ENCODE peak calls at places on chromosomes 3 and 15, in five cellular contexts. N is nephron progenitor cell; L is activated CD4-positive, CD25-positive, alpha-beta regulatory T cell treated with anti-CD3 and anti-CD28 coated beads, Interleukin-2, amount 50 U/mL, for 72 hours; S is HTR-8/SVneo; H is body of pancreas. F is an unnamed sample.

GRCh38 chr3:188006726-188007393 is 147.1 kb upstream of the LPP start:
- DNase-seq in S (no peak), N (peak), H (no peak), L (no peak), F (no peak)

GRCh38 chr15:62360286-62360685 is 195.2 kb upstream of the C2CD4B start:
- DNase-seq in L (no peak), N (no peak), S (no peak), H (no peak), F (no peak)

GRCh38 chr15:41981373-41982132 is 9.2 kb upstream of the EHD4 start:
- DNase-seq in H (no peak), S (no peak), N (no peak), L (no peak), F (no peak)

GRCh38 chr3:71189480-71189879 is 394.0 kb downstream of the FOXP1 start:
- DNase-seq in H (no peak), S (no peak), N (no peak), L (no peak), F (peak)

GRCh38 chr3:71580636-71581215 is 2.8 kb downstream of the FOXP1 start:
- DNase-seq in N (no peak), L (no peak), H (no peak), S (no peak), F (peak)

GRCh38 chr3:60399861-60400845 is 851.1 kb downstream of the FHIT start:
- DNase-seq in H (no peak), N (no peak), S (no peak), L (no peak), F (peak)

GRCh38 chr3:102530443-102531195 is 95.8 kb downstream of the ZPLD1 start:
- DNase-seq in L (no peak), N (no peak), H (no peak), S (peak), F (peak)

GRCh38 chr15:101609742-101610627 is 42.2 kb downstream of the TM2D3 start:
- DNase-seq in H (no peak), L (no peak), N (no peak), S (no peak), F (no peak)

GRCh38 chr15:37586976-37587375 is 347.5 kb upstream of the TMCO5A start:
- DNase-seq in S (no peak), N (no peak), L (no peak), H (no peak), F (peak)

GRCh38 chr15:80317389-80318169 is 65.6 kb upstream of the CTXND1 start:
- DNase-seq in H (no peak), S (no peak), L (no peak), N (no peak), F (peak)

GRCh38 chr3:55476515-55476914 is 10.6 kb downstream of the WNT5A start:
- DNase-seq in N (no peak), L (no peak), H (no peak), S (no peak), F (peak)

GRCh38 chr3:126284258-126284904 is 72.8 kb downstream of the KLF15 start:
- DNase-seq in L (no peak), S (no peak), H (no peak), N (no peak), F (peak)

GRCh38 chr15:74955017-74955416 is 1.6 kb downstream of the RPP25 start:
- DNase-seq in N (no peak), H (no peak), S (no peak), L (no peak), F (no peak)

GRCh38 chr3:158532099-158532734 is 38.8 kb upstream of the MLF1 start:
- DNase-seq in H (no peak), N (peak), L (no peak), S (peak), F (peak)

GRCh38 chr15:78177447-78177873 is 28.3 kb downstream of the IDH3A start:
- DNase-seq in N (peak), H (peak), S (peak), L (no peak), F (no peak)

GRCh38 chr3:111616417-111617105 is 21.4 kb upstream of the ZBED2 start:
- DNase-seq in H (no peak), L (peak), S (no peak), N (no peak), F (no peak)

GRCh38 chr3:12420393-12420792 is 63.9 kb upstream of the TSEN2 start:
- DNase-seq in H (no peak), S (no peak), N (no peak), L (no peak), F (no peak)

GRCh38 chr3:27767000-27767399 is 44.9 kb upstream of the EOMES start:
- DNase-seq in L (no peak), S (no peak), H (no peak), N (no peak), F (no peak)

GRCh38 chr3:77885381-77885780 is 845.5 kb downstream of the ROBO2 start:
- DNase-seq in S (no peak), L (no peak), N (no peak), H (no peak), F (peak)

GRCh38 chr3:150871192-150871591 is 34.0 kb downstream of the MINDY4B start:
- DNase-seq in L (no peak), S (no peak), H (no peak), N (no peak), F (peak)

GRCh38 chr3:64104691-64105101 is 81.4 kb upstream of the PSMD6 start:
- DNase-seq in N (no peak), L (no peak), H (no peak), S (peak), F (peak)